ENCODE peak calls at places on chromosomes 12 and 14, in four cellular contexts. M is HepG2, U is K562, P is H1. D is an unnamed sample.

GRCh38 chr12:39626033-39626814 is 6.6 kb upstream of the ABCD2 start:
- DNase-seq in M (no peak), U (peak), P (no peak), D (peak)

GRCh38 chr12:46921048-46921753 is 95.4 kb upstream of the SLC38A4 start:
- DNase-seq in M (peak), U (no peak), P (no peak), D (no peak)

GRCh38 chr14:33917664-33918063 is 33.2 kb downstream of the EGLN3 start:
- DNase-seq in M (no peak), U (peak), P (no peak), D (no peak)

GRCh38 chr12:118033902-118034301 is 17.4 kb downstream of the RFC5 start:
- DNase-seq in M (no peak), U (no peak), P (no peak), D (no peak)

GRCh38 chr12:98939350-98939749 is 294.3 kb downstream of the APAF1 start:
- DNase-seq in M (peak), U (no peak), P (no peak), D (peak)

GRCh38 chr12:11719678-11720099 is 70.2 kb downstream of the ETV6 start:
- DNase-seq in M (no peak), U (no peak), P (peak), D (no peak)

GRCh38 chr14:68794856-68795601 is 2.2 kb upstream of the ZFP36L1 start:
- DNase-seq in M (no peak), U (no peak), P (no peak), D (peak)

GRCh38 chr14:71855399-71856036 is 76.7 kb upstream of the RGS6 start:
- DNase-seq in M (peak), U (peak), P (peak), D (peak)

GRCh38 chr14:74579447-74580274 is 32.4 kb downstream of the LTBP2 start:
- DNase-seq in M (peak), U (peak), P (no peak), D (no peak)

GRCh38 chr12:78034025-78034424 is 203.3 kb downstream of the NAV3 start:
- DNase-seq in M (no peak), U (no peak), P (no peak), D (no peak)

GRCh38 chr14:26444745-26445144 is 153.1 kb downstream of the NOVA1 start:
- DNase-seq in M (no peak), U (no peak), P (no peak), D (no peak)

GRCh38 chr14:19800282-19801117 is 3.1 kb upstream of the OR4N2 start:
- DNase-seq in M (no peak), U (no peak), P (no peak), D (no peak)

GRCh38 chr12:5506821-5507231 is 74.9 kb downstream of the NTF3 start:
- DNase-seq in M (no peak), U (no peak), P (no peak), D (no peak)

GRCh38 chr14:93536945-93537344 is 106.2 kb downstream of the UNC79 start:
- DNase-seq in M (peak), U (no peak), P (no peak), D (no peak)

GRCh38 chr14:62957562-62957961 is 87.7 kb downstream of the KCNH5 start:
- DNase-seq in M (no peak), U (no peak), P (no peak), D (no peak)

GRCh38 chr12:108890208-108890607 is 10.3 kb downstream of the DAO start:
- DNase-seq in M (no peak), U (peak), P (no peak), D (peak)
- TF ChIP-seq JUN in M (no peak), U (no peak), P (no peak), D (no peak)

GRCh38 chr12:10709808-10710207 is 13.3 kb downstream of the YBX3 start:
- DNase-seq in M (no peak), U (no peak), P (no peak), D (no peak)

GRCh38 chr12:10705655-10706054 is 17.5 kb downstream of the YBX3 start:
- DNase-seq in M (no peak), U (no peak), P (no peak), D (no peak)

DNA sequence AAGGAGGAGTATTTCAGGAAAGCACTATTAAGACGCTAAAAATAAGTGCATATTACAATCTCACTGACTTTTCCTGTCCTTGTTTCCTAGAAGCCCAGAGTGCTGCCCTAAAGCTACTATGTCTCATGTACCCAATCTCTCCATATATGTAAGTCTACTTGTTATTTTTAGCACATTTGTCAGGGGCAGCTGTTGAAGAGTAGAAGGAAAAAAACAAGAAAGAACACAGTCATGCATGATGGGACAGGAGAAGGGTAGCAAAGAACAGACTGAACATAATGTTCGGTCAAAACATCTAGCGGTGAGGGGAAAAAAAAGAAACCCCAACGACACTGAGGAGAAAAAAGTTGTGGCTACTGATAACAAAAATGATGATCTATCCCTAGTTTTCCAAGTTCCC is 14.3 kb downstream of the YBX3 start:
- DNase-seq in M (no peak), U (no peak), P (no peak), D (no peak)
- TF ChIP-seq ATF3 in M (no peak), U (no peak), P (no peak), D (no peak)

GRCh38 chr14:24964048-24964447 is 85.9 kb downstream of the STXBP6 start:
- DNase-seq in M (no peak), U (no peak), P (no peak), D (no peak)

GRCh38 chr14:24960816-24961215 is 89.1 kb downstream of the STXBP6 start:
- DNase-seq in M (no peak), U (no peak), P (no peak), D (no peak)

GRCh38 chr14:24965578-24965933 is 84.4 kb downstream of the STXBP6 start:
- DNase-seq in M (no peak), U (no peak), P (no peak), D (no peak)

GRCh38 chr14:24971255-24971654 is 78.7 kb downstream of the STXBP6 start:
- DNase-seq in M (no peak), U (no peak), P (no peak), D (no peak)

GRCh38 chr14:24965934-24966593 is 83.9 kb downstream of the STXBP6 start:
- DNase-seq in M (no peak), U (no peak), P (no peak), D (no peak)
- TF ChIP-seq JUN in M (no peak), U (no peak), P (no peak), D (no peak)

GRCh38 chr12:989751-990278 is 1.2 kb upstream of the ERC1 start:
- DNase-seq in M (peak), U (peak), P (no peak), D (no peak)
- TF ChIP-seq ATF3 in M (no peak), U (no peak), P (no peak), D (no peak)

GRCh38 chr12:57235012-57235727 is 5.7 kb downstream of the SHMT2 start:
- DNase-seq in M (peak), U (peak), P (no peak), D (peak)
- TF ChIP-seq JUN in M (no peak), U (no peak), P (no peak), D (no peak)

D was measured in WTC11.